ENCODE peak calls at places on chromosomes 12 and 14, in five cellular contexts. D is PC-3, C is lower lobe of right lung, W is Karpas-422, V is ovary. L is an unnamed sample.

GRCh38 chr12:52058631-52059324 is 7.5 kb downstream of the NR4A1 start:
- DNase-seq in D (no peak), C (peak; percentile 45), W (no peak), V (peak; percentile 48), L (peak; percentile 64)

GRCh38 chr12:119989619-119990381 is 764 bp downstream of the BICDL1 start:
- DNase-seq in D (peak; percentile 83), C (peak; percentile 88), W (peak; percentile 87), V (peak; percentile 68), L (peak; percentile 80)

GRCh38 chr14:68941820-68942219 is 37.3 kb downstream of the ACTN1 start:
- DNase-seq in D (peak; percentile 27), C (no peak), W (no peak), V (no peak), L (no peak)

GRCh38 chr14:22981090-22982012 is 1.0 kb downstream of the AJUBA start:
- DNase-seq in D (peak; percentile 43), C (peak; percentile 55), W (no peak), V (peak; percentile 33), L (peak; percentile 83)

GRCh38 chr12:119005832-119006360 is 24.6 kb downstream of the SRRM4 start:
- DNase-seq in D (no peak), C (no peak), W (no peak), V (no peak), L (no peak)

GRCh38 chr14:51424569-51425251 is 184.7 kb downstream of the TMX1 start:
- DNase-seq in D (no peak), C (no peak), W (peak; percentile 32), V (no peak), L (no peak)

GRCh38 chr14:98736701-98737338 is 535.2 kb downstream of the BCL11B start:
- DNase-seq in D (no peak), C (no peak), W (no peak), V (no peak), L (no peak)

GRCh38 chr14:85187521-85187920 is 342.4 kb upstream of the FLRT2 start:
- DNase-seq in D (peak; percentile 37), C (no peak), W (no peak), V (no peak), L (no peak)

GRCh38 chr14:93337143-93337753 is 4.4 kb upstream of the BTBD7 start:
- DNase-seq in D (no peak), C (no peak), W (no peak), V (no peak), L (no peak)

GRCh38 chr12:131432532-131433260 is 278.2 kb upstream of the SFSWAP start:
- DNase-seq in D (no peak), C (no peak), W (no peak), V (no peak), L (no peak)

GRCh38 chr14:78752789-78753188 is 582.6 kb downstream of the NRXN3 start:
- DNase-seq in D (no peak), C (no peak), W (no peak), V (no peak), L (peak; percentile 28)

GRCh38 chr12:105798249-105798835 is 340.4 kb downstream of the NUAK1 start:
- DNase-seq in D (no peak), C (no peak), W (no peak), V (no peak), L (no peak)

GRCh38 chr14:24903337-24903736 is 146.6 kb downstream of the STXBP6 start:
- DNase-seq in D (peak; percentile 6), C (no peak), W (no peak), V (no peak), L (no peak)

GRCh38 chr14:58549358-58549757 is 88.4 kb upstream of the DACT1 start:
- DNase-seq in D (no peak), C (no peak), W (no peak), V (no peak), L (no peak)

GRCh38 chr12:92369061-92369460 is 223.4 kb upstream of the BTG1 start:
- DNase-seq in D (peak; percentile 72), C (no peak), W (no peak), V (no peak), L (no peak)

GRCh38 chr12:6178981-6179761 is 21.0 kb upstream of the CD9 start:
- DNase-seq in D (no peak), C (no peak), W (no peak), V (no peak), L (no peak)

GRCh38 chr12:47024463-47024862 is 55.0 kb upstream of the PCED1B start:
- DNase-seq in D (no peak), C (no peak), W (no peak), V (no peak), L (no peak)

GRCh38 chr14:100305446-100306255 is 593 bp downstream of the SLC25A29 start:
- DNase-seq in D (peak; percentile 11), C (peak; percentile 75), W (no peak), V (peak; percentile 52), L (peak; percentile 39)

GRCh38 chr12:109014984-109015765 is 5.7 kb downstream of the SVOP start:
- DNase-seq in D (no peak), C (no peak), W (no peak), V (no peak), L (no peak)

GRCh38 chr12:112179936-112180335 is 54.6 kb downstream of the TRAFD1 start:
- DNase-seq in D (peak; percentile 15), C (no peak), W (no peak), V (no peak), L (no peak)

GRCh38 chr12:100593490-100593889 is 20.0 kb downstream of the GAS2L3 start:
- DNase-seq in D (no peak), C (no peak), W (no peak), V (no peak), L (no peak)

GRCh38 chr14:103443106-103443505 is 57.9 kb downstream of the MARK3 start:
- DNase-seq in D (no peak), C (no peak), W (no peak), V (no peak), L (no peak)
- H3K27ac ChIP-seq in D (no peak overlapping the region), C (no peak overlapping the region), W (no peak overlapping the region), V (no peak overlapping the region), L (no peak overlapping the region)

DNA sequence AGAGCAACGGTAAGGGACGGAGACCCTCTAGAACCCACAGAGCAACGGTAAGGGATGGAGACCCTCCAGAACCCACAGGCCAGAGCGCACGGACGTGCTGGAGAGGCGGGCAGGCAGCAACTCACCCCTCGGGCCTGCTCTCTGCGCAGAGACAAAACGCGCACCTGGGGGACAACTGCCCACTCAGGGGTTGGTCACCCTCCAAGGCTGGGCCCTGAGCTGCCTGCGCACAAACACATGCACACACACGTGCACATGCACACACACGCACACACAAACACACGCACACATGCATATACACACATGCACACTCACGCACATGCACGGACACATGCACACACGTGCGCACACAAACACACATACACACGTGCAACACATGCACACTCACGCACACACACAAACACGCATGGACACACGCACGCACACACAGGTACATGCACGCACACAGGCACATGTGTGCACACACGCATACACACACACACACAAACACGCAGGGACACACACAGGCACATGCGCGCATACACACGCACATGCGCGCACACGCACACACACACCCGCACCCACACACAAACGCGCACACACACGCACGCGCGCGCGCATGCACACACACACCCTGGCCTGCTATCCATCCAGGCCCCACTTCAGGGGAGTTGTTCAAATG is 88.3 kb downstream of the NCOR2 start:
- DNase-seq in D (no peak), C (no peak), W (no peak), V (no peak), L (no peak)
- H3K27ac ChIP-seq in D (no peak overlapping the region), C (no peak overlapping the region), W (no peak overlapping the region), V (no peak overlapping the region), L (no peak overlapping the region)

GRCh38 chr14:44403194-44403593 is 103.9 kb downstream of the FSCB start:
- DNase-seq in D (no peak), C (no peak), W (no peak), V (no peak), L (no peak)
- H3K27ac ChIP-seq in D (no peak overlapping the region), C (no peak overlapping the region), W (no peak overlapping the region), V (no peak overlapping the region), L (no peak overlapping the region)

GRCh38 chr14:75141967-75142366 is 15.1 kb upstream of the NEK9 start:
- DNase-seq in D (peak; percentile 22), C (no peak), W (peak; percentile 70), V (no peak), L (no peak)
- H3K27ac ChIP-seq in D (no peak overlapping the region), C (no peak overlapping the region), W (peak overlapping the region; percentile 7), V (no peak overlapping the region), L (peak overlapping the region; percentile 4)